ENCODE peak calls at places on chromosomes 7 and 10, in four cellular contexts. One of them, this sample, is unnamed.
A peak's percentile ranks its signal among the peaks of the same experiment; 100 is the strongest.

GRCh38 chr10:91758303-91759146 is 39.7 kb upstream of the TNKS2 start:
- DNase-seq in H1: no peak
- DNase-seq in K562: peak; percentile 38
- DNase-seq in GM12878: peak; percentile 11
- DNase-seq in this sample: peak; percentile 65

GRCh38 chr7:78953090-78953489 is 500.4 kb downstream of the MAGI2 start:
- DNase-seq in H1: no peak
- DNase-seq in K562: no peak
- DNase-seq in GM12878: no peak
- DNase-seq in this sample: no peak

GRCh38 chr7:112484671-112485097 is 3.9 kb downstream of the LSMEM1 start:
- DNase-seq in H1: no peak
- DNase-seq in K562: peak; percentile 46
- DNase-seq in GM12878: no peak
- DNase-seq in this sample: peak; percentile 82

GRCh38 chr10:81018898-81019890 is 481.5 kb downstream of the SH2D4B start:
- DNase-seq in H1: peak; percentile 21
- DNase-seq in K562: peak; percentile 50
- DNase-seq in GM12878: no peak
- DNase-seq in this sample: peak; percentile 31

GRCh38 chr10:92850186-92850585 is 1.9 kb downstream of the EXOC6 start:
- DNase-seq in H1: no peak
- DNase-seq in K562: no peak
- DNase-seq in GM12878: no peak
- DNase-seq in this sample: no peak

GRCh38 chr10:118931436-118931835 is 98.1 kb upstream of the NANOS1 start:
- DNase-seq in H1: no peak
- DNase-seq in K562: no peak
- DNase-seq in GM12878: no peak
- DNase-seq in this sample: no peak

GRCh38 chr10:31318382-31318853 is 598 bp upstream of the ZEB1 start:
- DNase-seq in H1: no peak
- DNase-seq in K562: peak; percentile 69
- DNase-seq in GM12878: peak; percentile 79
- DNase-seq in this sample: peak; percentile 28

GRCh38 chr10:381805-382204 is 246.6 kb downstream of the ZMYND11 start:
- DNase-seq in H1: no peak
- DNase-seq in K562: no peak
- DNase-seq in GM12878: no peak
- DNase-seq in this sample: no peak

GRCh38 chr7:22700559-22701002 is 26.4 kb upstream of the IL6 start:
- DNase-seq in H1: no peak
- DNase-seq in K562: peak; percentile 58
- DNase-seq in GM12878: no peak
- DNase-seq in this sample: no peak

GRCh38 chr10:103852856-103853255 is 2.5 kb downstream of the SH3PXD2A start:
- DNase-seq in H1: no peak
- DNase-seq in K562: no peak
- DNase-seq in GM12878: no peak
- DNase-seq in this sample: no peak

GRCh38 chr10:132611986-132612385 is 74.4 kb downstream of the INPP5A start:
- DNase-seq in H1: no peak
- DNase-seq in K562: no peak
- DNase-seq in GM12878: no peak
- DNase-seq in this sample: no peak

GRCh38 chr7:73988197-73988596 is 39.8 kb upstream of the ELN start:
- DNase-seq in H1: no peak
- DNase-seq in K562: no peak
- DNase-seq in GM12878: no peak
- DNase-seq in this sample: no peak

GRCh38 chr10:61992059-61992460 is 90.6 kb downstream of the ARID5B start:
- DNase-seq in H1: no peak
- DNase-seq in K562: no peak
- DNase-seq in GM12878: no peak
- DNase-seq in this sample: no peak

GRCh38 chr10:109889867-109890266 is 33.4 kb downstream of the XPNPEP1 start:
- DNase-seq in H1: no peak
- DNase-seq in K562: no peak
- DNase-seq in GM12878: no peak
- DNase-seq in this sample: no peak

GRCh38 chr7:145265180-145265579 is 429.3 kb upstream of the TPK1 start:
- DNase-seq in H1: no peak
- DNase-seq in K562: no peak
- DNase-seq in GM12878: no peak
- DNase-seq in this sample: no peak

GRCh38 chr10:50271564-50272250 is 20.4 kb upstream of the ASAH2 start:
- DNase-seq in H1: no peak
- DNase-seq in K562: peak; percentile 68
- DNase-seq in GM12878: no peak
- DNase-seq in this sample: no peak

GRCh38 chr10:12181065-12181775 is 14.5 kb downstream of the NUDT5 start:
- DNase-seq in H1: no peak
- DNase-seq in K562: no peak
- DNase-seq in GM12878: peak; percentile 31
- DNase-seq in this sample: no peak

GRCh38 chr10:122050316-122050715 is 61.4 kb downstream of the TACC2 start:
- DNase-seq in H1: no peak
- DNase-seq in K562: no peak
- DNase-seq in GM12878: no peak
- DNase-seq in this sample: no peak

GRCh38 chr10:69629897-69630650 is at the start of gene FAM241B:
- DNase-seq in H1: no peak
- DNase-seq in K562: peak; percentile 83
- DNase-seq in GM12878: no peak
- DNase-seq in this sample: peak; percentile 45

GRCh38 chr10:99982728-99983127 is 27.0 kb downstream of the DNMBP start:
- DNase-seq in H1: no peak
- DNase-seq in K562: no peak
- DNase-seq in GM12878: no peak
- DNase-seq in this sample: no peak

GRCh38 chr10:50614444-50615137 is 9.2 kb downstream of the SGMS1 start:
- DNase-seq in H1: no peak
- DNase-seq in K562: peak; percentile 60
- DNase-seq in GM12878: no peak
- DNase-seq in this sample: peak; percentile 37

GRCh38 chr10:35486297-35486991 is 118.7 kb upstream of the GJD4 start:
- DNase-seq in H1: no peak
- DNase-seq in K562: no peak
- DNase-seq in GM12878: no peak
- DNase-seq in this sample: no peak
- TF ChIP-seq EGR1 in H1: no peak
- TF ChIP-seq EGR1 in K562: no peak
- TF ChIP-seq EGR1 in GM12878: no peak
- TF ChIP-seq EGR1 in this sample: no peak

GRCh38 chr7:149778696-149779501 is 5.5 kb upstream of the ZNF467 start:
- DNase-seq in H1: no peak
- DNase-seq in K562: no peak
- DNase-seq in GM12878: no peak
- DNase-seq in this sample: no peak

GRCh38 chr7:149778327-149778637 is 4.9 kb upstream of the ZNF467 start:
- DNase-seq in H1: no peak
- DNase-seq in K562: no peak
- DNase-seq in GM12878: no peak
- DNase-seq in this sample: no peak

GRCh38 chr7:149779502-149779805 is 6.1 kb upstream of the ZNF467 start:
- DNase-seq in H1: no peak
- DNase-seq in K562: no peak
- DNase-seq in GM12878: no peak
- DNase-seq in this sample: no peak

GRCh38 chr7:149780636-149781419 is 7.4 kb upstream of the ZNF467 start:
- DNase-seq in H1: no peak
- DNase-seq in K562: no peak
- DNase-seq in GM12878: no peak
- DNase-seq in this sample: no peak

DNA sequence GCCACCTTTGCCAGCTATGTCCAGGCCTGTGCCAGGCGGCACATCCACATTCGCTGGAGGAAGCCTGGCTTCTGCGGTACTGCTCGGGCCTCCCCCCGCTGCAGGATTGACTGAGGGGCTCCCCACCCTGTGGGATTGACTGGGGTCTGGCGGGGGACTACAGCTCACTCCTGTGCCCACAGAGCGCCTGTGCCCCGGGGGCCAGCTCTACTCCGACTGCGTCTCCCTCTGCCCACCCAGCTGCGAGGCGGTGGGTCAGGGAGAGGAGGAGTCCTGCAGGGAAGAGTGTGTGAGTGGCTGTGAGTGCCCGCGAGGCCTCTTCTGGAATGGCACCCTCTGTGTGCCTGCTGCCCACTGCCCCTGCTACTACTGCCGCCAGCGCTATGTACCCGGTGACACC is 6.7 kb upstream of the ZNF467 start:
- DNase-seq in H1: no peak
- DNase-seq in K562: no peak
- DNase-seq in GM12878: no peak
- DNase-seq in this sample: no peak
- TF ChIP-seq EGR1 in H1: no peak
- TF ChIP-seq EGR1 in K562: no peak
- TF ChIP-seq EGR1 in GM12878: no peak
- TF ChIP-seq EGR1 in this sample: no peak

GRCh38 chr10:60099998-60100747 is 193.8 kb upstream of the CCDC6 start:
- DNase-seq in H1: no peak
- DNase-seq in K562: peak; percentile 77
- DNase-seq in GM12878: no peak
- DNase-seq in this sample: peak; percentile 39
- TF ChIP-seq EGR1 in H1: no peak
- TF ChIP-seq EGR1 in K562: no peak
- TF ChIP-seq EGR1 in GM12878: no peak
- TF ChIP-seq EGR1 in this sample: no peak

GRCh38 chr7:7911339-7911738 is 57.3 kb upstream of the GLCCI1 start:
- DNase-seq in H1: peak; percentile 43
- DNase-seq in K562: no peak
- DNase-seq in GM12878: no peak
- DNase-seq in this sample: no peak
- TF ChIP-seq EGR1 in H1: no peak
- TF ChIP-seq EGR1 in K562: no peak
- TF ChIP-seq EGR1 in GM12878: no peak
- TF ChIP-seq EGR1 in this sample: no peak

DNA sequence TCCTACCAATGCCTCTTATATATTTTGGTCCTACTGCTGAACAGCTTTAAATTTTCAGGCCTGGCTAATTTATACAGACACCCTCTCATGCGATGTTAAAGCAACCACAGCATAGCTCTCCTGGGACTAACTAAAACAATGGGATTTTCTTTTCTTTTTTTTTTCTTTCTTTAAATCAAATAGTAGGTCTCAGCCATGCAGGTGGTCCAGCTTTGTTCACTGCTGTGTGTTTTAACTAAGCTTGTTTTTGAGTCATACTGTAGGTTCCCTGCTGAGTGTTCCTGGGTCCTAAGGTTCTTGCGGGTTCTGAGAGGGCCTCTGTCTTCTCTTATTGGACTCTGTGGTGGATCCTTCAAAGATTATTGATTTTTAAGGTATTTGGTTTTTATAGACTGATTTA is 113.1 kb upstream of the SORCS1 start:
- DNase-seq in H1: no peak
- DNase-seq in K562: no peak
- DNase-seq in GM12878: no peak
- DNase-seq in this sample: no peak
- TF ChIP-seq EGR1 in H1: no peak
- TF ChIP-seq EGR1 in K562: no peak
- TF ChIP-seq EGR1 in GM12878: no peak
- TF ChIP-seq EGR1 in this sample: no peak

GRCh38 chr10:130809761-130810515 is 501.6 kb downstream of the TCERG1L start:
- DNase-seq in H1: no peak
- DNase-seq in K562: no peak
- DNase-seq in GM12878: no peak
- DNase-seq in this sample: no peak
- TF ChIP-seq EGR1 in H1: no peak
- TF ChIP-seq EGR1 in K562: no peak
- TF ChIP-seq EGR1 in GM12878: no peak
- TF ChIP-seq EGR1 in this sample: no peak

This sample was measured in HCT116.